ENCODE peak calls at places on chromosomes 5 and 9, in four cellular contexts. Q is PC-3, W is HepG2, O is GM23248. Y is an unnamed sample.

GRCh38 chr5:133565993-133566392 is 46.3 kb downstream of the FSTL4 start:
- DNase-seq in W (no peak), O (peak), Q (peak), Y (no peak)

GRCh38 chr5:101943784-101944183 is 352.3 kb downstream of the SLCO4C1 start:
- DNase-seq in Q (peak), W (no peak), O (no peak), Y (no peak)

GRCh38 chr9:101235105-101235866 is 149.5 kb downstream of the BAAT start:
- DNase-seq in Q (peak), O (peak), W (peak), Y (peak)

GRCh38 chr5:107570805-107571531 is 99.8 kb downstream of the EFNA5 start:
- DNase-seq in W (peak), O (no peak), Q (no peak), Y (no peak)

GRCh38 chr5:126865299-126865698 is 88.4 kb downstream of the LMNB1 start:
- DNase-seq in Q (peak), W (no peak), O (peak), Y (no peak)

GRCh38 chr9:69200071-69200470 is 26.0 kb downstream of the TJP2 start:
- DNase-seq in W (no peak), Q (peak), O (peak), Y (no peak)

GRCh38 chr5:38383701-38384100 is 125.3 kb downstream of the EGFLAM start:
- DNase-seq in Q (no peak), W (no peak), O (no peak), Y (no peak)

GRCh38 chr5:58454025-58454424 is 5.9 kb downstream of the PLK2 start:
- DNase-seq in Q (no peak), O (no peak), W (no peak), Y (no peak)

GRCh38 chr5:99929806-99930135 is 605.4 kb upstream of the FAM174A start:
- DNase-seq in Q (no peak), W (no peak), O (no peak), Y (no peak)

GRCh38 chr5:6705088-6705487 is 8.1 kb upstream of the TENT4A start:
- DNase-seq in O (no peak), Q (no peak), W (no peak), Y (no peak)

GRCh38 chr9:123349691-123350480 is 6.1 kb upstream of the CRB2 start:
- DNase-seq in W (peak), O (peak), Q (peak), Y (peak)

GRCh38 chr5:1073239-1074102 is 38.4 kb downstream of the SLC12A7 start:
- DNase-seq in Q (no peak), W (no peak), O (no peak), Y (no peak)

GRCh38 chr9:93005876-93006275 is 52.6 kb upstream of the SUSD3 start:
- DNase-seq in W (no peak), Q (no peak), O (no peak), Y (no peak)

GRCh38 chr5:125005287-125005686 is 258.8 kb upstream of the ZNF608 start:
- DNase-seq in Q (no peak), W (no peak), O (no peak), Y (no peak)

GRCh38 chr5:147576646-147577535 is 67.0 kb upstream of the DPYSL3 start:
- DNase-seq in O (peak), W (no peak), Q (peak), Y (no peak)

GRCh38 chr5:174065528-174066189 is 20.2 kb downstream of the NSG2 start:
- DNase-seq in O (no peak), Q (no peak), W (peak), Y (no peak)

GRCh38 chr9:122220673-122221222 is 8.0 kb downstream of the LHX6 start:
- DNase-seq in W (no peak), O (no peak), Q (no peak), Y (no peak)

GRCh38 chr9:122217640-122218039 is 11.1 kb downstream of the LHX6 start:
- DNase-seq in Q (peak), W (peak), O (no peak), Y (no peak)

GRCh38 chr9:122218070-122218884 is 10.5 kb downstream of the LHX6 start:
- DNase-seq in O (peak), W (no peak), Q (peak), Y (no peak)

GRCh38 chr9:122219856-122220672 is 8.7 kb downstream of the LHX6 start:
- DNase-seq in O (peak), W (no peak), Q (no peak), Y (no peak)

GRCh38 chr9:122218885-122219855 is 9.6 kb downstream of the LHX6 start:
- DNase-seq in W (no peak), O (peak), Q (no peak), Y (no peak)
- TF ChIP-seq EZH2 in W (peak), O (peak), Q (no peak), Y (no peak)

DNA sequence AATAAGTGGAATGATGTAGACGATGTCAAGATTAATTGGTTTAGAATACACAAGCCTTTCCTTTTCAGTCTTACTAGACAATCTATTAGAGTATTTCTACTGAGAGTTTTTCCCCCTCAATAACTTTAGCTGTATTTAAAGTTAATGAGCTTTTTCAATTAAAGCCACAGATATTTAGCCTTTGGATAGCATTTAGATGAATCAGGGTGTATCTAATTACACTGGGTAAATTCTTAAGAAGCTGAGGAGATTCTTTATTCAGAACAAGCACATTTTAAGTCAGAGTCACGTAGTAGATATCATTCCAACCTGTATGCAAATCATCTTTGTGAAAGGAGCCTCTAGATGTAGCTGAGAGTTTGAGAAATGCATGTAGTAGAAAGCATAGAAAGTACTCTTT is 198.7 kb upstream of the MPDZ start:
- DNase-seq in O (peak), Q (peak), W (no peak), Y (no peak)
- H3K9ac ChIP-seq in O (no peak), Q (no peak), W (no peak), Y (no peak)

GRCh38 chr9:77014597-77015263 is 4.7 kb upstream of the FOXB2 start:
- DNase-seq in W (no peak), Q (no peak), O (peak), Y (no peak)
- TF ChIP-seq EZH2 in W (no peak), Q (no peak), O (no peak), Y (no peak)

DNA sequence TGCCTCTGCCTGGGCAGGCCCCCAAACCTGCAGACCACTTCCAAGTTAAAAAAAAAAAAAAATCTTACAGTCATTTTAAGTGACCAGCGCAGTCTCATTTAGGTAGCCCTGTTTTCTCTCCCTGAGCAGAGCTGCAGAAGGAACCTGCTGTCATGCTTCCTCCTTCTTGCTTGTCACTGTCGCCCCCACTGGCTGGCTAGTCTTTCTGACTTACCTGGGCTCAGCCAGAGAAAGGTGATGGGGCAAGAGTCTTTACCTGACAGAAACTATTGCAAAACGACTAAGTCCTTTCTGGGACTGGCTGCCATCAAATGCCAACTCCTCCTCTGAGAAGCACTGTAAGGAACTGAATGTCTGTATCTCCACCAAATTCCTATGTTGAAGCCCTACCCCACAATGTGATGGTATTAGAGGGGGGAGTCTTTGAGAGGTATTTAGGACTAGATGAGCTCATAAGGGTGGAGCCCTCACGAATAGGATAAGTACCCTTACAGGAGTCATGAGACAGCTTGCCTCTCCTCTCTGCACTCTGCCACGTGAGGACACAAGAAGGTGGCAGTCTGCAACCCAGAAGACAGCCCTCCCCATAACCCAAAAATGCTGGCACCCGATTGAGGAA is 58.4 kb upstream of the SHC3 start:
- DNase-seq in W (no peak), O (no peak), Q (no peak), Y (no peak)
- H3K9ac ChIP-seq in W (no peak), O (no peak), Q (no peak), Y (no peak)

GRCh38 chr5:19035816-19036215 is 952.2 kb downstream of the CDH18 start:
- DNase-seq in Q (no peak), O (no peak), W (no peak), Y (no peak)
- TF ChIP-seq EZH2 in Q (no peak), O (no peak), W (no peak), Y (no peak)

GRCh38 chr5:55601209-55601618 is 66.5 kb upstream of the PLPP1 start:
- DNase-seq in W (peak), Q (peak), O (peak), Y (no peak)
- H3K9ac ChIP-seq in W (peak), Q (peak), O (peak), Y (peak)

GRCh38 chr9:126615791-126616447 is 2.2 kb downstream of the LMX1B start:
- DNase-seq in O (no peak), W (no peak), Q (no peak), Y (no peak)

GRCh38 chr9:126616521-126616976 is 2.8 kb downstream of the LMX1B start:
- DNase-seq in W (no peak), O (no peak), Q (no peak), Y (no peak)

GRCh38 chr9:126614088-126614454 is 343 bp downstream of the LMX1B start:
- DNase-seq in O (no peak), Q (no peak), W (no peak), Y (no peak)

GRCh38 chr9:126614455-126615248 is 924 bp downstream of the LMX1B start:
- DNase-seq in Q (no peak), W (no peak), O (no peak), Y (no peak)

DNA sequence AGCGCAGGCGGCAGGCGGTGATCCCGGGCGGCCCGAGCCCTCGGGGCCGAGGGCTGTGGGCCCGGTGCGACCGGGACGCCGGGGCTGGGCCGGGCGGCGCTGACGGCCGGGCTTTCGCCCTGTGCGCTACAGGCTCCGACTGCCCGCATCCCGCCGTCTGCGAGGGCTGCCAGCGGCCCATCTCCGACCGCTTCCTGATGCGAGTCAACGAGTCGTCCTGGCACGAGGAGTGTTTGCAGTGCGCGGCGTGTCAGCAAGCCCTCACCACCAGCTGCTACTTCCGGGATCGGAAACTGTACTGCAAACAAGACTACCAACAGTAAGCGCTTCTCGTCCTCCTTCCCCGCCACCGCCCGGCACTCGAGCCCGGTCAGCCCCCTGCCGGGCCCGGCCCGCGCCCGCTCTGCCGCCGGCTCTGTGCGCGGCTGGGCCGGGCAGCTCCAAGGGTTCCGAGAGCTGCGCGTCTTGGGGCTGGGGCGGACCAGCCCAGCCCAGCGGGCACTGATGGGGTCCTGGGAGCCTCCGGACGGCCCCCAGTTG is 1.6 kb downstream of the LMX1B start:
- DNase-seq in W (peak), Q (no peak), O (peak), Y (no peak)
- TF ChIP-seq EZH2 in W (no peak), Q (no peak), O (no peak), Y (no peak)

GRCh38 chr9:131696163-131696439 is 43.8 kb downstream of the RAPGEF1 start:
- DNase-seq in Q (no peak), W (no peak), O (no peak), Y (no peak)

GRCh38 chr9:131698715-131699053 is 41.2 kb downstream of the RAPGEF1 start:
- DNase-seq in Q (no peak), O (no peak), W (no peak), Y (no peak)

GRCh38 chr9:131695366-131696162 is 44.3 kb downstream of the RAPGEF1 start:
- DNase-seq in Q (no peak), O (no peak), W (no peak), Y (no peak)

GRCh38 chr9:131697908-131698714 is 41.8 kb downstream of the RAPGEF1 start:
- DNase-seq in Q (no peak), W (no peak), O (no peak), Y (no peak)

GRCh38 chr9:131697097-131697496 is 42.8 kb downstream of the RAPGEF1 start:
- DNase-seq in Q (no peak), O (peak), W (no peak), Y (no peak)
- H3K9ac ChIP-seq in Q (no peak), O (no peak), W (no peak), Y (no peak)

Y was measured in HCT116.